ENCODE peak calls at places on chromosomes 5 and 9, in nine cellular contexts. One of them, this sample, is unnamed.

GRCh38 chr9:116154334-116154975 is 864 bp downstream of the PAPPA start:
- DNase-seq in activated CD4-positive, alpha-beta T cell treated with anti-CD3 and anti-CD28 coated beads, Interleukin-2, amount 10 ng/mL, durations not matched to agents 7 days and 5 days: no peak
- DNase-seq in skeletal muscle cell: no peak
- DNase-seq in neural progenitor cell: peak
- DNase-seq in NCI-H2107: no peak
- DNase-seq in renal cortical epithelial cell: no peak
- DNase-seq in GM04504: no peak
- DNase-seq in IMR-90: no peak
- DNase-seq in germinal center: no peak
- DNase-seq in this sample: no peak

GRCh38 chr5:100560860-100561259 is 25.7 kb downstream of the FAM174A start:
- DNase-seq in activated CD4-positive, alpha-beta T cell treated with anti-CD3 and anti-CD28 coated beads, Interleukin-2, amount 10 ng/mL, durations not matched to agents 7 days and 5 days: no peak
- DNase-seq in skeletal muscle cell: no peak
- DNase-seq in neural progenitor cell: no peak
- DNase-seq in NCI-H2107: no peak
- DNase-seq in renal cortical epithelial cell: peak
- DNase-seq in GM04504: no peak
- DNase-seq in IMR-90: peak
- DNase-seq in germinal center: no peak
- DNase-seq in this sample: no peak

GRCh38 chr9:2676466-2676865 is 40.8 kb upstream of the KCNV2 start:
- DNase-seq in activated CD4-positive, alpha-beta T cell treated with anti-CD3 and anti-CD28 coated beads, Interleukin-2, amount 10 ng/mL, durations not matched to agents 7 days and 5 days: no peak
- DNase-seq in skeletal muscle cell: no peak
- DNase-seq in neural progenitor cell: no peak
- DNase-seq in NCI-H2107: no peak
- DNase-seq in renal cortical epithelial cell: no peak
- DNase-seq in GM04504: no peak
- DNase-seq in IMR-90: no peak
- DNase-seq in germinal center: no peak
- DNase-seq in this sample: no peak

GRCh38 chr5:61313960-61314681 is 17.9 kb upstream of the ZSWIM6 start:
- DNase-seq in activated CD4-positive, alpha-beta T cell treated with anti-CD3 and anti-CD28 coated beads, Interleukin-2, amount 10 ng/mL, durations not matched to agents 7 days and 5 days: no peak
- DNase-seq in skeletal muscle cell: peak
- DNase-seq in neural progenitor cell: no peak
- DNase-seq in NCI-H2107: no peak
- DNase-seq in renal cortical epithelial cell: peak
- DNase-seq in GM04504: no peak
- DNase-seq in IMR-90: peak
- DNase-seq in germinal center: no peak
- DNase-seq in this sample: no peak

GRCh38 chr5:96127538-96127937 is 165.9 kb upstream of the ELL2 start:
- DNase-seq in activated CD4-positive, alpha-beta T cell treated with anti-CD3 and anti-CD28 coated beads, Interleukin-2, amount 10 ng/mL, durations not matched to agents 7 days and 5 days: no peak
- DNase-seq in skeletal muscle cell: no peak
- DNase-seq in neural progenitor cell: no peak
- DNase-seq in NCI-H2107: no peak
- DNase-seq in renal cortical epithelial cell: no peak
- DNase-seq in GM04504: no peak
- DNase-seq in IMR-90: no peak
- DNase-seq in germinal center: no peak
- DNase-seq in this sample: no peak

GRCh38 chr5:36389245-36389644 is 87.5 kb upstream of the RANBP3L start:
- DNase-seq in activated CD4-positive, alpha-beta T cell treated with anti-CD3 and anti-CD28 coated beads, Interleukin-2, amount 10 ng/mL, durations not matched to agents 7 days and 5 days: no peak
- DNase-seq in skeletal muscle cell: peak
- DNase-seq in neural progenitor cell: no peak
- DNase-seq in NCI-H2107: no peak
- DNase-seq in renal cortical epithelial cell: no peak
- DNase-seq in GM04504: no peak
- DNase-seq in IMR-90: no peak
- DNase-seq in germinal center: no peak
- DNase-seq in this sample: no peak

GRCh38 chr5:110354896-110355295 is 371.6 kb downstream of the TMEM232 start:
- DNase-seq in activated CD4-positive, alpha-beta T cell treated with anti-CD3 and anti-CD28 coated beads, Interleukin-2, amount 10 ng/mL, durations not matched to agents 7 days and 5 days: no peak
- DNase-seq in skeletal muscle cell: no peak
- DNase-seq in neural progenitor cell: no peak
- DNase-seq in NCI-H2107: no peak
- DNase-seq in renal cortical epithelial cell: no peak
- DNase-seq in GM04504: no peak
- DNase-seq in IMR-90: no peak
- DNase-seq in germinal center: no peak
- DNase-seq in this sample: no peak

GRCh38 chr5:56012281-56012963 is 17.7 kb upstream of the IL6ST start:
- DNase-seq in activated CD4-positive, alpha-beta T cell treated with anti-CD3 and anti-CD28 coated beads, Interleukin-2, amount 10 ng/mL, durations not matched to agents 7 days and 5 days: peak
- DNase-seq in skeletal muscle cell: no peak
- DNase-seq in neural progenitor cell: no peak
- DNase-seq in NCI-H2107: no peak
- DNase-seq in renal cortical epithelial cell: no peak
- DNase-seq in GM04504: no peak
- DNase-seq in IMR-90: peak
- DNase-seq in germinal center: no peak
- DNase-seq in this sample: no peak

GRCh38 chr5:172778223-172778814 is 7.3 kb upstream of the DUSP1 start:
- DNase-seq in activated CD4-positive, alpha-beta T cell treated with anti-CD3 and anti-CD28 coated beads, Interleukin-2, amount 10 ng/mL, durations not matched to agents 7 days and 5 days: no peak
- DNase-seq in skeletal muscle cell: peak
- DNase-seq in neural progenitor cell: no peak
- DNase-seq in NCI-H2107: no peak
- DNase-seq in renal cortical epithelial cell: peak
- DNase-seq in GM04504: peak
- DNase-seq in IMR-90: peak
- DNase-seq in germinal center: no peak
- DNase-seq in this sample: no peak

GRCh38 chr5:18091758-18092157 is 457.5 kb downstream of the TAF11L14 start:
- DNase-seq in activated CD4-positive, alpha-beta T cell treated with anti-CD3 and anti-CD28 coated beads, Interleukin-2, amount 10 ng/mL, durations not matched to agents 7 days and 5 days: no peak
- DNase-seq in skeletal muscle cell: no peak
- DNase-seq in neural progenitor cell: no peak
- DNase-seq in NCI-H2107: no peak
- DNase-seq in renal cortical epithelial cell: no peak
- DNase-seq in GM04504: no peak
- DNase-seq in IMR-90: no peak
- DNase-seq in germinal center: no peak
- DNase-seq in this sample: no peak

GRCh38 chr9:81893929-81894328 is 34.3 kb upstream of the SPATA31D4 start:
- DNase-seq in activated CD4-positive, alpha-beta T cell treated with anti-CD3 and anti-CD28 coated beads, Interleukin-2, amount 10 ng/mL, durations not matched to agents 7 days and 5 days: no peak
- DNase-seq in skeletal muscle cell: no peak
- DNase-seq in neural progenitor cell: no peak
- DNase-seq in NCI-H2107: no peak
- DNase-seq in renal cortical epithelial cell: no peak
- DNase-seq in GM04504: no peak
- DNase-seq in IMR-90: peak
- DNase-seq in germinal center: no peak
- DNase-seq in this sample: no peak

GRCh38 chr9:72356019-72356653 is 8.9 kb downstream of the ZFAND5 start:
- DNase-seq in activated CD4-positive, alpha-beta T cell treated with anti-CD3 and anti-CD28 coated beads, Interleukin-2, amount 10 ng/mL, durations not matched to agents 7 days and 5 days: no peak
- DNase-seq in skeletal muscle cell: no peak
- DNase-seq in neural progenitor cell: no peak
- DNase-seq in NCI-H2107: no peak
- DNase-seq in renal cortical epithelial cell: no peak
- DNase-seq in GM04504: peak
- DNase-seq in IMR-90: no peak
- DNase-seq in germinal center: no peak
- DNase-seq in this sample: no peak

GRCh38 chr9:127574089-127574921 is 37.8 kb upstream of the STXBP1 start:
- DNase-seq in activated CD4-positive, alpha-beta T cell treated with anti-CD3 and anti-CD28 coated beads, Interleukin-2, amount 10 ng/mL, durations not matched to agents 7 days and 5 days: no peak
- DNase-seq in skeletal muscle cell: no peak
- DNase-seq in neural progenitor cell: no peak
- DNase-seq in NCI-H2107: peak
- DNase-seq in renal cortical epithelial cell: peak
- DNase-seq in GM04504: no peak
- DNase-seq in IMR-90: no peak
- DNase-seq in germinal center: no peak
- DNase-seq in this sample: no peak

GRCh38 chr5:151622367-151623097 is 31.4 kb upstream of the FAT2 start:
- DNase-seq in activated CD4-positive, alpha-beta T cell treated with anti-CD3 and anti-CD28 coated beads, Interleukin-2, amount 10 ng/mL, durations not matched to agents 7 days and 5 days: no peak
- DNase-seq in skeletal muscle cell: no peak
- DNase-seq in neural progenitor cell: no peak
- DNase-seq in NCI-H2107: no peak
- DNase-seq in renal cortical epithelial cell: peak
- DNase-seq in GM04504: no peak
- DNase-seq in IMR-90: no peak
- DNase-seq in germinal center: no peak
- DNase-seq in this sample: no peak

GRCh38 chr5:17279487-17279886 is 62.1 kb downstream of the BASP1 start:
- DNase-seq in activated CD4-positive, alpha-beta T cell treated with anti-CD3 and anti-CD28 coated beads, Interleukin-2, amount 10 ng/mL, durations not matched to agents 7 days and 5 days: no peak
- DNase-seq in skeletal muscle cell: no peak
- DNase-seq in neural progenitor cell: no peak
- DNase-seq in NCI-H2107: no peak
- DNase-seq in renal cortical epithelial cell: no peak
- DNase-seq in GM04504: no peak
- DNase-seq in IMR-90: no peak
- DNase-seq in germinal center: no peak
- DNase-seq in this sample: no peak

GRCh38 chr5:27947088-27947487 is 908.7 kb upstream of the CDH9 start:
- DNase-seq in activated CD4-positive, alpha-beta T cell treated with anti-CD3 and anti-CD28 coated beads, Interleukin-2, amount 10 ng/mL, durations not matched to agents 7 days and 5 days: no peak
- DNase-seq in skeletal muscle cell: no peak
- DNase-seq in neural progenitor cell: peak
- DNase-seq in NCI-H2107: no peak
- DNase-seq in renal cortical epithelial cell: peak
- DNase-seq in GM04504: no peak
- DNase-seq in IMR-90: no peak
- DNase-seq in germinal center: no peak
- DNase-seq in this sample: no peak

GRCh38 chr9:112552229-112553050 is 65.8 kb downstream of the KIAA1958 start:
- DNase-seq in activated CD4-positive, alpha-beta T cell treated with anti-CD3 and anti-CD28 coated beads, Interleukin-2, amount 10 ng/mL, durations not matched to agents 7 days and 5 days: no peak
- DNase-seq in skeletal muscle cell: no peak
- DNase-seq in neural progenitor cell: no peak
- DNase-seq in NCI-H2107: no peak
- DNase-seq in renal cortical epithelial cell: no peak
- DNase-seq in GM04504: no peak
- DNase-seq in IMR-90: no peak
- DNase-seq in germinal center: no peak
- DNase-seq in this sample: no peak

GRCh38 chr5:107658528-107658927 is 12.2 kb downstream of the EFNA5 start:
- DNase-seq in activated CD4-positive, alpha-beta T cell treated with anti-CD3 and anti-CD28 coated beads, Interleukin-2, amount 10 ng/mL, durations not matched to agents 7 days and 5 days: no peak
- DNase-seq in skeletal muscle cell: no peak
- DNase-seq in neural progenitor cell: no peak
- DNase-seq in NCI-H2107: no peak
- DNase-seq in renal cortical epithelial cell: no peak
- DNase-seq in GM04504: no peak
- DNase-seq in IMR-90: no peak
- DNase-seq in germinal center: no peak
- DNase-seq in this sample: no peak

GRCh38 chr9:131395027-131395744 is 1.3 kb downstream of the PRRC2B start:
- DNase-seq in activated CD4-positive, alpha-beta T cell treated with anti-CD3 and anti-CD28 coated beads, Interleukin-2, amount 10 ng/mL, durations not matched to agents 7 days and 5 days: peak
- DNase-seq in skeletal muscle cell: no peak
- DNase-seq in neural progenitor cell: peak
- DNase-seq in NCI-H2107: no peak
- DNase-seq in renal cortical epithelial cell: peak
- DNase-seq in GM04504: no peak
- DNase-seq in IMR-90: no peak
- DNase-seq in germinal center: peak
- DNase-seq in this sample: peak

GRCh38 chr9:77896269-77897245 is 135.1 kb downstream of the GNAQ start:
- DNase-seq in activated CD4-positive, alpha-beta T cell treated with anti-CD3 and anti-CD28 coated beads, Interleukin-2, amount 10 ng/mL, durations not matched to agents 7 days and 5 days: no peak
- DNase-seq in skeletal muscle cell: no peak
- DNase-seq in neural progenitor cell: no peak
- DNase-seq in NCI-H2107: no peak
- DNase-seq in renal cortical epithelial cell: no peak
- DNase-seq in GM04504: no peak
- DNase-seq in IMR-90: no peak
- DNase-seq in germinal center: no peak
- DNase-seq in this sample: no peak

GRCh38 chr5:55481293-55481900 is 53.4 kb downstream of the PLPP1 start:
- DNase-seq in activated CD4-positive, alpha-beta T cell treated with anti-CD3 and anti-CD28 coated beads, Interleukin-2, amount 10 ng/mL, durations not matched to agents 7 days and 5 days: no peak
- DNase-seq in skeletal muscle cell: peak
- DNase-seq in neural progenitor cell: no peak
- DNase-seq in NCI-H2107: no peak
- DNase-seq in renal cortical epithelial cell: no peak
- DNase-seq in GM04504: no peak
- DNase-seq in IMR-90: no peak
- DNase-seq in germinal center: no peak
- DNase-seq in this sample: no peak

GRCh38 chr9:14554866-14555265 is 138.4 kb downstream of the ZDHHC21 start:
- DNase-seq in activated CD4-positive, alpha-beta T cell treated with anti-CD3 and anti-CD28 coated beads, Interleukin-2, amount 10 ng/mL, durations not matched to agents 7 days and 5 days: no peak
- DNase-seq in skeletal muscle cell: peak
- DNase-seq in neural progenitor cell: no peak
- DNase-seq in NCI-H2107: no peak
- DNase-seq in renal cortical epithelial cell: no peak
- DNase-seq in GM04504: no peak
- DNase-seq in IMR-90: no peak
- DNase-seq in germinal center: no peak
- DNase-seq in this sample: no peak

GRCh38 chr9:91197232-91198181 is 164.2 kb downstream of the AUH start:
- DNase-seq in activated CD4-positive, alpha-beta T cell treated with anti-CD3 and anti-CD28 coated beads, Interleukin-2, amount 10 ng/mL, durations not matched to agents 7 days and 5 days: no peak
- DNase-seq in skeletal muscle cell: peak
- DNase-seq in neural progenitor cell: no peak
- DNase-seq in NCI-H2107: peak
- DNase-seq in renal cortical epithelial cell: peak
- DNase-seq in GM04504: peak
- DNase-seq in IMR-90: peak
- DNase-seq in germinal center: no peak
- DNase-seq in this sample: no peak

GRCh38 chr5:135034186-135034962 is at the start of gene PITX1:
- DNase-seq in activated CD4-positive, alpha-beta T cell treated with anti-CD3 and anti-CD28 coated beads, Interleukin-2, amount 10 ng/mL, durations not matched to agents 7 days and 5 days: no peak
- DNase-seq in skeletal muscle cell: peak
- DNase-seq in neural progenitor cell: peak
- DNase-seq in NCI-H2107: no peak
- DNase-seq in renal cortical epithelial cell: no peak
- DNase-seq in GM04504: no peak
- DNase-seq in IMR-90: peak
- DNase-seq in germinal center: peak
- DNase-seq in this sample: no peak

GRCh38 chr9:89440548-89440947 is 57.4 kb downstream of the SEMA4D start:
- DNase-seq in activated CD4-positive, alpha-beta T cell treated with anti-CD3 and anti-CD28 coated beads, Interleukin-2, amount 10 ng/mL, durations not matched to agents 7 days and 5 days: no peak
- DNase-seq in skeletal muscle cell: no peak
- DNase-seq in neural progenitor cell: no peak
- DNase-seq in NCI-H2107: no peak
- DNase-seq in renal cortical epithelial cell: no peak
- DNase-seq in GM04504: no peak
- DNase-seq in IMR-90: no peak
- DNase-seq in germinal center: no peak
- DNase-seq in this sample: no peak

GRCh38 chr5:142145106-142145900 is 36.7 kb downstream of the NDFIP1 start:
- DNase-seq in activated CD4-positive, alpha-beta T cell treated with anti-CD3 and anti-CD28 coated beads, Interleukin-2, amount 10 ng/mL, durations not matched to agents 7 days and 5 days: peak
- DNase-seq in skeletal muscle cell: peak
- DNase-seq in neural progenitor cell: peak
- DNase-seq in NCI-H2107: no peak
- DNase-seq in renal cortical epithelial cell: peak
- DNase-seq in GM04504: peak
- DNase-seq in IMR-90: peak
- DNase-seq in germinal center: peak
- DNase-seq in this sample: no peak

GRCh38 chr5:98121036-98121936 is 652.2 kb upstream of the RGMB start:
- DNase-seq in activated CD4-positive, alpha-beta T cell treated with anti-CD3 and anti-CD28 coated beads, Interleukin-2, amount 10 ng/mL, durations not matched to agents 7 days and 5 days: no peak
- DNase-seq in skeletal muscle cell: no peak
- DNase-seq in neural progenitor cell: no peak
- DNase-seq in NCI-H2107: no peak
- DNase-seq in renal cortical epithelial cell: no peak
- DNase-seq in GM04504: no peak
- DNase-seq in IMR-90: no peak
- DNase-seq in germinal center: no peak
- DNase-seq in this sample: no peak

GRCh38 chr9:129416831-129417604 is 203.9 kb downstream of the C9orf50 start:
- DNase-seq in activated CD4-positive, alpha-beta T cell treated with anti-CD3 and anti-CD28 coated beads, Interleukin-2, amount 10 ng/mL, durations not matched to agents 7 days and 5 days: no peak
- DNase-seq in skeletal muscle cell: no peak
- DNase-seq in neural progenitor cell: peak
- DNase-seq in NCI-H2107: no peak
- DNase-seq in renal cortical epithelial cell: peak
- DNase-seq in GM04504: no peak
- DNase-seq in IMR-90: no peak
- DNase-seq in germinal center: no peak
- DNase-seq in this sample: no peak

GRCh38 chr9:71036501-71036900 is 84.9 kb downstream of the TRPM3 start:
- DNase-seq in activated CD4-positive, alpha-beta T cell treated with anti-CD3 and anti-CD28 coated beads, Interleukin-2, amount 10 ng/mL, durations not matched to agents 7 days and 5 days: no peak
- DNase-seq in skeletal muscle cell: peak
- DNase-seq in neural progenitor cell: no peak
- DNase-seq in NCI-H2107: no peak
- DNase-seq in renal cortical epithelial cell: peak
- DNase-seq in GM04504: no peak
- DNase-seq in IMR-90: no peak
- DNase-seq in germinal center: no peak
- DNase-seq in this sample: no peak

GRCh38 chr5:129405222-129405621 is 54.9 kb upstream of the ADAMTS19 start:
- DNase-seq in activated CD4-positive, alpha-beta T cell treated with anti-CD3 and anti-CD28 coated beads, Interleukin-2, amount 10 ng/mL, durations not matched to agents 7 days and 5 days: no peak
- DNase-seq in skeletal muscle cell: no peak
- DNase-seq in neural progenitor cell: no peak
- DNase-seq in NCI-H2107: no peak
- DNase-seq in renal cortical epithelial cell: no peak
- DNase-seq in GM04504: no peak
- DNase-seq in IMR-90: no peak
- DNase-seq in germinal center: no peak
- DNase-seq in this sample: no peak

GRCh38 chr5:175195698-175196656 is 248.0 kb downstream of the DRD1 start:
- DNase-seq in activated CD4-positive, alpha-beta T cell treated with anti-CD3 and anti-CD28 coated beads, Interleukin-2, amount 10 ng/mL, durations not matched to agents 7 days and 5 days: no peak
- DNase-seq in skeletal muscle cell: no peak
- DNase-seq in neural progenitor cell: peak
- DNase-seq in NCI-H2107: no peak
- DNase-seq in renal cortical epithelial cell: peak
- DNase-seq in GM04504: no peak
- DNase-seq in IMR-90: peak
- DNase-seq in germinal center: no peak
- DNase-seq in this sample: no peak